ENCODE peak calls at places on chromosomes 1 and 21, in five cellular contexts. One of them, this sample, is unnamed.

GRCh38 chr21:41650526-41651145 is 116.2 kb downstream of the RIPK4 start:
- DNase-seq in Calu3: no peak
- DNase-seq in foreskin keratinocyte: no peak
- DNase-seq in activated CD8-positive, alpha-beta memory T cell treated with anti-CD3 and anti-CD28 coated beads for 48 hours: no peak
- DNase-seq in stomach: no peak
- DNase-seq in this sample: no peak

GRCh38 chr1:26391450-26391849 is 18.9 kb upstream of the ZNF683 start:
- DNase-seq in Calu3: peak; percentile 39
- DNase-seq in foreskin keratinocyte: no peak
- DNase-seq in stomach: no peak
- DNase-seq in activated CD8-positive, alpha-beta memory T cell treated with anti-CD3 and anti-CD28 coated beads for 48 hours: no peak
- DNase-seq in this sample: peak; percentile 32

GRCh38 chr21:38965910-38966504 is 160.3 kb downstream of the ETS2 start:
- DNase-seq in Calu3: peak; percentile 79
- DNase-seq in activated CD8-positive, alpha-beta memory T cell treated with anti-CD3 and anti-CD28 coated beads for 48 hours: no peak
- DNase-seq in foreskin keratinocyte: peak; percentile 29
- DNase-seq in stomach: peak; percentile 81
- DNase-seq in this sample: no peak

GRCh38 chr1:207867136-207868081 is 43.5 kb downstream of the CD34 start:
- DNase-seq in foreskin keratinocyte: no peak
- DNase-seq in activated CD8-positive, alpha-beta memory T cell treated with anti-CD3 and anti-CD28 coated beads for 48 hours: no peak
- DNase-seq in Calu3: no peak
- DNase-seq in stomach: peak; percentile 72
- DNase-seq in this sample: peak; percentile 25

GRCh38 chr21:16079830-16080229 is 350.0 kb downstream of the USP25 start:
- DNase-seq in stomach: no peak
- DNase-seq in foreskin keratinocyte: peak; percentile 33
- DNase-seq in Calu3: no peak
- DNase-seq in activated CD8-positive, alpha-beta memory T cell treated with anti-CD3 and anti-CD28 coated beads for 48 hours: no peak
- DNase-seq in this sample: no peak

GRCh38 chr21:35508389-35508888 is 459.3 kb upstream of the RUNX1 start:
- DNase-seq in foreskin keratinocyte: no peak
- DNase-seq in activated CD8-positive, alpha-beta memory T cell treated with anti-CD3 and anti-CD28 coated beads for 48 hours: no peak
- DNase-seq in Calu3: peak; percentile 68
- DNase-seq in stomach: peak; percentile 43
- DNase-seq in this sample: no peak

GRCh38 chr1:192986110-192986747 is 72.9 kb downstream of the UCHL5 start:
- DNase-seq in stomach: no peak
- DNase-seq in foreskin keratinocyte: peak; percentile 49
- DNase-seq in activated CD8-positive, alpha-beta memory T cell treated with anti-CD3 and anti-CD28 coated beads for 48 hours: peak; percentile 17
- DNase-seq in Calu3: no peak
- DNase-seq in this sample: no peak

GRCh38 chr1:22489823-22490222 is 38.2 kb downstream of the ZBTB40 start:
- DNase-seq in Calu3: no peak
- DNase-seq in activated CD8-positive, alpha-beta memory T cell treated with anti-CD3 and anti-CD28 coated beads for 48 hours: no peak
- DNase-seq in stomach: no peak
- DNase-seq in foreskin keratinocyte: no peak
- DNase-seq in this sample: no peak

GRCh38 chr1:219465247-219466093 is 147.4 kb downstream of the ZC3H11B start:
- DNase-seq in foreskin keratinocyte: peak; percentile 37
- DNase-seq in Calu3: no peak
- DNase-seq in activated CD8-positive, alpha-beta memory T cell treated with anti-CD3 and anti-CD28 coated beads for 48 hours: no peak
- DNase-seq in stomach: no peak
- DNase-seq in this sample: no peak

GRCh38 chr1:155962599-155963211 is 15.6 kb downstream of the ARHGEF2 start:
- DNase-seq in activated CD8-positive, alpha-beta memory T cell treated with anti-CD3 and anti-CD28 coated beads for 48 hours: no peak
- DNase-seq in stomach: peak; percentile 62
- DNase-seq in Calu3: peak; percentile 68
- DNase-seq in foreskin keratinocyte: no peak
- DNase-seq in this sample: no peak

GRCh38 chr1:167722152-167722869 is 529 bp downstream of the MPZL1 start:
- DNase-seq in Calu3: peak; percentile 59
- DNase-seq in foreskin keratinocyte: peak; percentile 35
- DNase-seq in activated CD8-positive, alpha-beta memory T cell treated with anti-CD3 and anti-CD28 coated beads for 48 hours: no peak
- DNase-seq in stomach: peak; percentile 60
- DNase-seq in this sample: no peak

GRCh38 chr1:201282931-201283829 is at the start of gene PKP1:
- DNase-seq in activated CD8-positive, alpha-beta memory T cell treated with anti-CD3 and anti-CD28 coated beads for 48 hours: peak; percentile 2
- DNase-seq in foreskin keratinocyte: peak; percentile 77
- DNase-seq in stomach: peak; percentile 49
- DNase-seq in Calu3: peak; percentile 61
- DNase-seq in this sample: no peak

GRCh38 chr21:46196733-46197132 is 12.5 kb upstream of the SPATC1L start:
- DNase-seq in Calu3: no peak
- DNase-seq in activated CD8-positive, alpha-beta memory T cell treated with anti-CD3 and anti-CD28 coated beads for 48 hours: no peak
- DNase-seq in foreskin keratinocyte: no peak
- DNase-seq in stomach: peak; percentile 17
- DNase-seq in this sample: no peak

GRCh38 chr1:8238141-8239038 is 79.5 kb upstream of the SLC45A1 start:
- DNase-seq in stomach: no peak
- DNase-seq in activated CD8-positive, alpha-beta memory T cell treated with anti-CD3 and anti-CD28 coated beads for 48 hours: no peak
- DNase-seq in foreskin keratinocyte: no peak
- DNase-seq in Calu3: no peak
- DNase-seq in this sample: no peak

GRCh38 chr1:182721525-182721924 is 37.1 kb upstream of the RGS8 start:
- DNase-seq in Calu3: no peak
- DNase-seq in activated CD8-positive, alpha-beta memory T cell treated with anti-CD3 and anti-CD28 coated beads for 48 hours: no peak
- DNase-seq in foreskin keratinocyte: no peak
- DNase-seq in stomach: no peak
- DNase-seq in this sample: no peak

GRCh38 chr1:111483166-111483565 is 9.4 kb downstream of the C1orf162 start:
- DNase-seq in activated CD8-positive, alpha-beta memory T cell treated with anti-CD3 and anti-CD28 coated beads for 48 hours: no peak
- DNase-seq in foreskin keratinocyte: no peak
- DNase-seq in Calu3: no peak
- DNase-seq in stomach: no peak
- DNase-seq in this sample: no peak

GRCh38 chr1:108057536-108057935 is 92.6 kb upstream of the VAV3 start:
- DNase-seq in Calu3: no peak
- DNase-seq in stomach: no peak
- DNase-seq in foreskin keratinocyte: peak; percentile 34
- DNase-seq in activated CD8-positive, alpha-beta memory T cell treated with anti-CD3 and anti-CD28 coated beads for 48 hours: no peak
- DNase-seq in this sample: no peak

GRCh38 chr1:160830321-160831153 is 32.1 kb downstream of the CD244 start:
- DNase-seq in foreskin keratinocyte: peak; percentile 57
- DNase-seq in stomach: peak; percentile 89
- DNase-seq in activated CD8-positive, alpha-beta memory T cell treated with anti-CD3 and anti-CD28 coated beads for 48 hours: peak; percentile 51
- DNase-seq in Calu3: peak; percentile 94
- DNase-seq in this sample: peak; percentile 77

GRCh38 chr1:156072251-156072650 is 10.0 kb downstream of the MEX3A start:
- DNase-seq in Calu3: no peak
- DNase-seq in stomach: no peak
- DNase-seq in activated CD8-positive, alpha-beta memory T cell treated with anti-CD3 and anti-CD28 coated beads for 48 hours: no peak
- DNase-seq in foreskin keratinocyte: no peak
- DNase-seq in this sample: no peak

GRCh38 chr1:183952101-183952500 is 85.4 kb downstream of the COLGALT2 start:
- DNase-seq in foreskin keratinocyte: peak; percentile 52
- DNase-seq in activated CD8-positive, alpha-beta memory T cell treated with anti-CD3 and anti-CD28 coated beads for 48 hours: no peak
- DNase-seq in Calu3: no peak
- DNase-seq in stomach: no peak
- DNase-seq in this sample: no peak

GRCh38 chr1:14928412-14928811 is 225.1 kb upstream of the TMEM51 start:
- DNase-seq in activated CD8-positive, alpha-beta memory T cell treated with anti-CD3 and anti-CD28 coated beads for 48 hours: no peak
- DNase-seq in stomach: no peak
- DNase-seq in Calu3: no peak
- DNase-seq in foreskin keratinocyte: no peak
- DNase-seq in this sample: no peak

GRCh38 chr1:56535949-56536348 is 43.4 kb downstream of the PLPP3 start:
- DNase-seq in foreskin keratinocyte: no peak
- DNase-seq in activated CD8-positive, alpha-beta memory T cell treated with anti-CD3 and anti-CD28 coated beads for 48 hours: no peak
- DNase-seq in Calu3: no peak
- DNase-seq in stomach: peak; percentile 73
- DNase-seq in this sample: no peak

GRCh38 chr1:151827853-151828252 is 3.7 kb downstream of the RORC start:
- DNase-seq in foreskin keratinocyte: no peak
- DNase-seq in stomach: no peak
- DNase-seq in activated CD8-positive, alpha-beta memory T cell treated with anti-CD3 and anti-CD28 coated beads for 48 hours: no peak
- DNase-seq in Calu3: no peak
- DNase-seq in this sample: no peak

GRCh38 chr1:46813858-46814396 is 15.1 kb downstream of the CYP4B1 start:
- DNase-seq in foreskin keratinocyte: no peak
- DNase-seq in stomach: no peak
- DNase-seq in activated CD8-positive, alpha-beta memory T cell treated with anti-CD3 and anti-CD28 coated beads for 48 hours: no peak
- DNase-seq in Calu3: no peak
- DNase-seq in this sample: no peak

GRCh38 chr1:58584082-58584895 is 7.2 kb upstream of the TACSTD2 start:
- DNase-seq in activated CD8-positive, alpha-beta memory T cell treated with anti-CD3 and anti-CD28 coated beads for 48 hours: no peak
- DNase-seq in Calu3: peak; percentile 76
- DNase-seq in stomach: peak; percentile 45
- DNase-seq in foreskin keratinocyte: peak; percentile 97
- DNase-seq in this sample: no peak

GRCh38 chr1:168050880-168051279 is 85.8 kb downstream of the GPR161 start:
- DNase-seq in Calu3: no peak
- DNase-seq in foreskin keratinocyte: no peak
- DNase-seq in stomach: no peak
- DNase-seq in activated CD8-positive, alpha-beta memory T cell treated with anti-CD3 and anti-CD28 coated beads for 48 hours: no peak
- DNase-seq in this sample: no peak

GRCh38 chr1:157270705-157271274 is 132.6 kb upstream of the ETV3 start:
- DNase-seq in Calu3: peak; percentile 34
- DNase-seq in activated CD8-positive, alpha-beta memory T cell treated with anti-CD3 and anti-CD28 coated beads for 48 hours: no peak
- DNase-seq in foreskin keratinocyte: no peak
- DNase-seq in stomach: no peak
- DNase-seq in this sample: no peak

GRCh38 chr1:215600258-215600792 is 33.2 kb downstream of the KCTD3 start:
- DNase-seq in Calu3: no peak
- DNase-seq in foreskin keratinocyte: no peak
- DNase-seq in activated CD8-positive, alpha-beta memory T cell treated with anti-CD3 and anti-CD28 coated beads for 48 hours: no peak
- DNase-seq in stomach: no peak
- DNase-seq in this sample: no peak

GRCh38 chr1:111846842-111847241 is 91.1 kb downstream of the DDX20 start:
- DNase-seq in stomach: no peak
- DNase-seq in foreskin keratinocyte: no peak
- DNase-seq in activated CD8-positive, alpha-beta memory T cell treated with anti-CD3 and anti-CD28 coated beads for 48 hours: no peak
- DNase-seq in Calu3: no peak
- DNase-seq in this sample: no peak

GRCh38 chr1:225928186-225929175 is 4.4 kb upstream of the PYCR2 start:
- DNase-seq in foreskin keratinocyte: no peak
- DNase-seq in stomach: no peak
- DNase-seq in Calu3: no peak
- DNase-seq in activated CD8-positive, alpha-beta memory T cell treated with anti-CD3 and anti-CD28 coated beads for 48 hours: no peak
- DNase-seq in this sample: peak; percentile 30

GRCh38 chr1:91617242-91617837 is 116.7 kb downstream of the CDC7 start:
- DNase-seq in activated CD8-positive, alpha-beta memory T cell treated with anti-CD3 and anti-CD28 coated beads for 48 hours: no peak
- DNase-seq in foreskin keratinocyte: no peak
- DNase-seq in Calu3: peak; percentile 69
- DNase-seq in stomach: no peak
- DNase-seq in this sample: peak; percentile 10

GRCh38 chr1:166170075-166170474 is 3.3 kb upstream of the FAM78B start:
- DNase-seq in Calu3: no peak
- DNase-seq in foreskin keratinocyte: no peak
- DNase-seq in activated CD8-positive, alpha-beta memory T cell treated with anti-CD3 and anti-CD28 coated beads for 48 hours: no peak
- DNase-seq in stomach: no peak
- DNase-seq in this sample: no peak

GRCh38 chr1:161872506-161872905 is 106.4 kb downstream of the ATF6 start:
- DNase-seq in foreskin keratinocyte: no peak
- DNase-seq in Calu3: no peak
- DNase-seq in activated CD8-positive, alpha-beta memory T cell treated with anti-CD3 and anti-CD28 coated beads for 48 hours: no peak
- DNase-seq in stomach: no peak
- DNase-seq in this sample: no peak

GRCh38 chr1:197614916-197615692 is 160.2 kb downstream of the DENND1B start:
- DNase-seq in Calu3: peak; percentile 48
- DNase-seq in stomach: peak; percentile 25
- DNase-seq in activated CD8-positive, alpha-beta memory T cell treated with anti-CD3 and anti-CD28 coated beads for 48 hours: no peak
- DNase-seq in foreskin keratinocyte: peak; percentile 39
- DNase-seq in this sample: peak; percentile 1

GRCh38 chr1:78387872-78388271 is 102.9 kb upstream of the PTGFR start:
- DNase-seq in foreskin keratinocyte: no peak
- DNase-seq in stomach: no peak
- DNase-seq in activated CD8-positive, alpha-beta memory T cell treated with anti-CD3 and anti-CD28 coated beads for 48 hours: no peak
- DNase-seq in Calu3: no peak
- DNase-seq in this sample: no peak

GRCh38 chr21:16427587-16428087 is 697.9 kb downstream of the USP25 start:
- DNase-seq in stomach: no peak
- DNase-seq in activated CD8-positive, alpha-beta memory T cell treated with anti-CD3 and anti-CD28 coated beads for 48 hours: no peak
- DNase-seq in foreskin keratinocyte: no peak
- DNase-seq in Calu3: no peak
- DNase-seq in this sample: no peak

GRCh38 chr21:36966066-36966845 is at the start of gene HLCS:
- DNase-seq in foreskin keratinocyte: peak; percentile 35
- DNase-seq in stomach: peak; percentile 81
- DNase-seq in Calu3: peak; percentile 75
- DNase-seq in activated CD8-positive, alpha-beta memory T cell treated with anti-CD3 and anti-CD28 coated beads for 48 hours: no peak
- DNase-seq in this sample: peak; percentile 69

GRCh38 chr1:206579747-206580437 is 32.4 kb downstream of the EIF2D start:
- DNase-seq in foreskin keratinocyte: no peak
- DNase-seq in stomach: peak; percentile 72
- DNase-seq in Calu3: no peak
- DNase-seq in activated CD8-positive, alpha-beta memory T cell treated with anti-CD3 and anti-CD28 coated beads for 48 hours: peak; percentile 78
- DNase-seq in this sample: peak; percentile 81

GRCh38 chr1:43898981-43899380 is 34.6 kb upstream of the ARTN start:
- DNase-seq in Calu3: no peak
- DNase-seq in foreskin keratinocyte: no peak
- DNase-seq in stomach: no peak
- DNase-seq in activated CD8-positive, alpha-beta memory T cell treated with anti-CD3 and anti-CD28 coated beads for 48 hours: no peak
- DNase-seq in this sample: no peak

GRCh38 chr1:51264470-51264869 is 28.4 kb downstream of the RNF11 start:
- DNase-seq in stomach: no peak
- DNase-seq in foreskin keratinocyte: peak; percentile 74
- DNase-seq in activated CD8-positive, alpha-beta memory T cell treated with anti-CD3 and anti-CD28 coated beads for 48 hours: no peak
- DNase-seq in Calu3: no peak
- DNase-seq in this sample: no peak